ENCODE peak calls at places on chromosomes 16 and 17, in four cellular contexts. V is MM.1S; Q is central memory CD8-positive, alpha-beta T cell; Y is H4. D is an unnamed sample.

GRCh38 chr17:69860142-69860680 is 214.8 kb upstream of the KCNJ16 start:
- DNase-seq in Q (no peak), Y (no peak), V (no peak), D (no peak)

GRCh38 chr16:26525856-26526255 is 540.9 kb upstream of the C16orf82 start:
- DNase-seq in Q (no peak), Y (no peak), V (no peak), D (no peak)

GRCh38 chr16:84277244-84277823 is 17.3 kb upstream of the WFDC1 start:
- DNase-seq in V (peak), Q (peak), Y (peak), D (no peak)

GRCh38 chr17:72118588-72119279 is 2.1 kb upstream of the SOX9 start:
- DNase-seq in V (peak), Q (no peak), Y (peak), D (peak)

GRCh38 chr16:11355862-11356261 is 10.6 kb downstream of the RMI2 start:
- DNase-seq in Q (no peak), V (no peak), Y (no peak), D (no peak)

GRCh38 chr17:66348605-66349165 is 46.3 kb downstream of the PRKCA start:
- DNase-seq in Q (no peak), V (no peak), Y (peak), D (peak)

GRCh38 chr16:8848231-8848938 is 20.4 kb downstream of the CARHSP1 start:
- DNase-seq in Y (peak), Q (no peak), V (no peak), D (no peak)

GRCh38 chr17:34843682-34844081 is 117.6 kb downstream of the CCT6B start:
- DNase-seq in V (no peak), Y (no peak), Q (no peak), D (no peak)

GRCh38 chr17:50507871-50508572 is at the start of gene MYCBPAP:
- DNase-seq in V (peak), Y (no peak), Q (peak), D (peak)

GRCh38 chr17:31491794-31492171 is 100.3 kb downstream of the RAB11FIP4 start:
- DNase-seq in Q (no peak), Y (no peak), V (no peak), D (no peak)

GRCh38 chr16:27761816-27762215 is 211.9 kb downstream of the KATNIP start:
- DNase-seq in Q (no peak), V (no peak), Y (no peak), D (no peak)

GRCh38 chr17:75370288-75370687 is 35.2 kb downstream of the GRB2 start:
- DNase-seq in Y (no peak), V (no peak), Q (no peak), D (no peak)

GRCh38 chr16:17304124-17304813 is 166.5 kb downstream of the XYLT1 start:
- DNase-seq in Y (no peak), Q (no peak), V (no peak), D (no peak)

GRCh38 chr17:45791935-45792334 is 7.8 kb downstream of the CRHR1 start:
- DNase-seq in Y (no peak), Q (no peak), V (no peak), D (no peak)

GRCh38 chr17:60080545-60080944 is 1.8 kb upstream of the HEATR6 start:
- DNase-seq in Y (no peak), Q (no peak), V (no peak), D (no peak)

GRCh38 chr16:27189335-27189972 is 13.9 kb upstream of the KDM8 start:
- DNase-seq in V (peak), Q (no peak), Y (no peak), D (no peak)

GRCh38 chr16:51637744-51638100 is 486.7 kb upstream of the SALL1 start:
- DNase-seq in V (no peak), Q (no peak), Y (no peak), D (no peak)

GRCh38 chr17:1709403-1709891 is 730 bp downstream of the TLCD2 start:
- DNase-seq in V (no peak), Y (no peak), Q (no peak), D (no peak)

GRCh38 chr16:71528863-71529262 is 2.6 kb downstream of the CHST4 start:
- DNase-seq in Y (no peak), V (no peak), Q (no peak), D (no peak)

GRCh38 chr17:7419833-7420610 is at the start of gene SPEM1:
- DNase-seq in V (no peak), Y (no peak), Q (no peak), D (no peak)

GRCh38 chr17:6497496-6498221 is 53.4 kb downstream of the PIMREG start:
- DNase-seq in Y (no peak), V (no peak), Q (no peak), D (no peak)

GRCh38 chr16:1157639-1158455 is 4.9 kb downstream of the CACNA1H start:
- DNase-seq in V (no peak), Y (no peak), Q (no peak), D (no peak)

GRCh38 chr16:64397945-64398508 is 723.8 kb downstream of the CDH11 start:
- DNase-seq in Y (no peak), Q (no peak), V (no peak), D (no peak)

GRCh38 chr16:21722771-21723460 is 59.1 kb downstream of the OTOA start:
- DNase-seq in V (no peak), Y (no peak), Q (no peak), D (no peak)

GRCh38 chr17:39943702-39944392 is 16.3 kb downstream of the LRRC3C start:
- DNase-seq in Y (no peak), Q (no peak), V (no peak), D (no peak)

GRCh38 chr17:41894791-41895331 is 23.9 kb downstream of the ACLY start:
- DNase-seq in Y (no peak), V (no peak), Q (no peak), D (peak)

GRCh38 chr16:50067290-50067853 is 1.6 kb downstream of the HEATR3 start:
- DNase-seq in Y (peak), Q (no peak), V (peak), D (no peak)

GRCh38 chr16:27225536-27226360 is 22.4 kb downstream of the KDM8 start:
- DNase-seq in Y (no peak), V (peak), Q (no peak), D (no peak)

GRCh38 chr17:59001158-59001814 is 105.4 kb downstream of the TRIM37 start:
- DNase-seq in Y (peak), Q (no peak), V (no peak), D (no peak)

GRCh38 chr16:47574091-47575054 is 113.2 kb downstream of the PHKB start:
- DNase-seq in V (peak), Q (no peak), Y (peak), D (no peak)

GRCh38 chr17:62807812-62808575 is at the start of gene MARCHF10:
- DNase-seq in V (peak), Y (no peak), Q (no peak), D (no peak)

GRCh38 chr17:77528516-77529327 is 388.0 kb downstream of the SEC14L1 start:
- DNase-seq in Y (no peak), V (no peak), Q (no peak), D (no peak)

GRCh38 chr16:61432421-61432820 is 603.8 kb downstream of the CDH8 start:
- DNase-seq in Q (no peak), V (no peak), Y (peak), D (no peak)

GRCh38 chr17:76725580-76726230 is 701 bp downstream of the JMJD6 start:
- DNase-seq in Y (peak), V (peak), Q (no peak), D (no peak)

GRCh38 chr17:47117386-47117785 is 71.7 kb downstream of the CDC27 start:
- DNase-seq in Q (no peak), V (no peak), Y (no peak), D (no peak)

D was measured in brain pericyte.